ENCODE peak calls at places on chromosomes 16 and 17, in six cellular contexts. B, S, X, G, M and R are unnamed samples.

GRCh38 chr17:81519284-81520020 is 6.9 kb upstream of the ACTG1 start:
- DNase-seq in B (no peak), S (no peak), X (no peak), G (peak; percentile 78), M (peak; percentile 88), R (no peak)

GRCh38 chr16:71917900-71918299 is 22.6 kb downstream of the IST1 start:
- DNase-seq in B (no peak), S (no peak), X (peak; percentile 26), G (no peak), M (no peak), R (no peak)

GRCh38 chr17:73697872-73698271 is 53.6 kb upstream of the SDK2 start:
- DNase-seq in B (peak; percentile 50), S (no peak), X (no peak), G (no peak), M (peak; percentile 33), R (peak; percentile 6)

GRCh38 chr16:1470543-1471251 is 4.1 kb downstream of the CLCN7 start:
- DNase-seq in B (peak; percentile 74), S (no peak), X (no peak), G (no peak), M (no peak), R (no peak)

GRCh38 chr16:13607289-13607688 is 312.7 kb upstream of the ERCC4 start:
- DNase-seq in B (no peak), S (no peak), X (no peak), G (no peak), M (no peak), R (no peak)

GRCh38 chr17:28426081-28426519 is 20.1 kb upstream of the SLC46A1 start:
- DNase-seq in B (no peak), S (peak; percentile 40), X (no peak), G (no peak), M (peak; percentile 45), R (peak; percentile 41)

GRCh38 chr17:27244481-27245223 is 49.3 kb upstream of the WSB1 start:
- DNase-seq in B (peak; percentile 84), S (no peak), X (peak; percentile 99), G (no peak), M (peak; percentile 47), R (no peak)

GRCh38 chr16:79090966-79091365 is 509.6 kb downstream of the MAF start:
- DNase-seq in B (no peak), S (no peak), X (no peak), G (no peak), M (no peak), R (no peak)

GRCh38 chr17:57342141-57342540 is 85.8 kb downstream of the MSI2 start:
- DNase-seq in B (no peak), S (no peak), X (no peak), G (no peak), M (no peak), R (no peak)

GRCh38 chr17:58764373-58764772 is 8.7 kb downstream of the PPM1E start:
- DNase-seq in B (no peak), S (no peak), X (no peak), G (no peak), M (no peak), R (no peak)

GRCh38 chr16:27235938-27236245 is 32.6 kb downstream of the KDM8 start:
- DNase-seq in B (no peak), S (no peak), X (no peak), G (no peak), M (no peak), R (no peak)

GRCh38 chr17:57279432-57279831 is 23.1 kb downstream of the MSI2 start:
- DNase-seq in B (no peak), S (no peak), X (no peak), G (no peak), M (no peak), R (no peak)

GRCh38 chr17:45977976-45978626 is 20.9 kb upstream of the STH start:
- DNase-seq in B (no peak), S (no peak), X (no peak), G (no peak), M (no peak), R (no peak)

GRCh38 chr16:81140930-81141780 is 45.0 kb upstream of the GCSH start:
- DNase-seq in B (no peak), S (no peak), X (no peak), G (peak; percentile 18), M (no peak), R (peak; percentile 5)

GRCh38 chr17:36144014-36144413 is 32.4 kb downstream of the TBC1D3B start:
- DNase-seq in B (no peak), S (no peak), X (no peak), G (no peak), M (no peak), R (no peak)

GRCh38 chr17:41697122-41697962 is 8.7 kb downstream of the EIF1 start:
- DNase-seq in B (peak; percentile 93), S (no peak), X (peak; percentile 91), G (no peak), M (peak; percentile 83), R (no peak)

GRCh38 chr16:2968738-2969544 is at the start of gene PAQR4:
- DNase-seq in B (peak; percentile 89), S (peak; percentile 98), X (peak; percentile 78), G (peak; percentile 94), M (peak; percentile 93), R (peak; percentile 88)

GRCh38 chr17:36623281-36623680 is 21.9 kb downstream of the MRM1 start:
- DNase-seq in B (no peak), S (no peak), X (no peak), G (no peak), M (no peak), R (no peak)

GRCh38 chr17:36686123-36686669 is 84.8 kb downstream of the MRM1 start:
- DNase-seq in B (no peak), S (no peak), X (no peak), G (no peak), M (no peak), R (no peak)

GRCh38 chr17:2198917-2199316 is 104.7 kb downstream of the SMG6 start:
- DNase-seq in B (no peak), S (no peak), X (no peak), G (no peak), M (no peak), R (no peak)

GRCh38 chr17:7888184-7888920 is at the start of gene CHD3:
- DNase-seq in B (peak; percentile 58), S (no peak), X (peak; percentile 38), G (no peak), M (peak; percentile 58), R (no peak)

GRCh38 chr17:79205688-79206205 is 131.1 kb downstream of the ENGASE start:
- DNase-seq in B (no peak), S (no peak), X (no peak), G (no peak), M (no peak), R (no peak)

GRCh38 chr17:10144976-10145375 is 53.4 kb downstream of the GAS7 start:
- DNase-seq in B (no peak), S (no peak), X (no peak), G (no peak), M (no peak), R (no peak)

GRCh38 chr17:14621826-14622621 is 321.1 kb downstream of the HS3ST3B1 start:
- DNase-seq in B (no peak), S (no peak), X (no peak), G (peak; percentile 91), M (no peak), R (no peak)

GRCh38 chr16:3094289-3095027 is 4.6 kb downstream of the ZSCAN10 start:
- DNase-seq in B (peak; percentile 76), S (peak; percentile 59), X (peak; percentile 49), G (peak; percentile 62), M (peak; percentile 62), R (peak; percentile 43)

GRCh38 chr17:67672592-67672991 is 45.1 kb upstream of the NOL11 start:
- DNase-seq in B (no peak), S (no peak), X (no peak), G (no peak), M (peak; percentile 29), R (no peak)

GRCh38 chr16:6611535-6611934 is 721.1 kb upstream of the RBFOX1 start:
- DNase-seq in B (no peak), S (no peak), X (no peak), G (no peak), M (no peak), R (peak; percentile 14)

GRCh38 chr16:1181715-1182671 is 29.1 kb downstream of the CACNA1H start:
- DNase-seq in B (peak; percentile 90), S (no peak), X (peak; percentile 80), G (no peak), M (peak; percentile 78), R (peak; percentile 90)

GRCh38 chr17:40552806-40553693 is 12.2 kb downstream of the CCR7 start:
- DNase-seq in B (peak; percentile 54), S (no peak), X (no peak), G (no peak), M (no peak), R (peak; percentile 3)

GRCh38 chr16:80583466-80583865 is 42.7 kb downstream of the DYNLRB2 start:
- DNase-seq in B (peak; percentile 59), S (no peak), X (peak; percentile 34), G (no peak), M (no peak), R (no peak)

DNA sequence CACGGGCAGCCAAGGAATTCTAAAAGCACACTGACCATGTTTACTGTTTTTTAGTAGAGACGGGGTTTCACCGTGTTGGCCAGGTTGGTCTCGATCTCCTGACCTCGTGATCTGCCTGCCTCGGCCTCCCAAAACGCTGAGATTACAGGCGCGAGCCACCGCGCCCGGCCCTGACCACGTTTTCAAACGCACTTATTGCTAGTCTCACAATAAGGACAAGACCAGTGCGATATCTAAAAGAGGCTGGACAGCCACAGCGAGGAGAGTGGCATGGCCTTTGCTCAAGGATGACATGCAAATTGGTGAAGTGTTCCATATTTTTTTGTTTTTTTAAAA is 35.0 kb upstream of the CLEC18B start:
- DNase-seq in B (no peak), S (no peak), X (no peak), G (no peak), M (no peak), R (no peak)
- H3K36me3 ChIP-seq in B (peaks cover 77% of the 10 kb centered on the region), S (peaks cover 58% of the 10 kb centered on the region), X (peaks cover 18% of the 10 kb centered on the region), G (peaks cover 66% of the 10 kb centered on the region), M (peaks cover 15% of the 10 kb centered on the region), R (peaks cover 59% of the 10 kb centered on the region)

GRCh38 chr17:21282850-21283249 is 1.7 kb upstream of the MAP2K3 start:
- DNase-seq in B (no peak), S (no peak), X (no peak), G (no peak), M (no peak), R (no peak)
- H3K27ac ChIP-seq in B (peak overlapping the region; percentile 63), S (peak overlapping the region; percentile 86), X (peak overlapping the region; percentile 96), G (no peak overlapping the region), M (no peak overlapping the region), R (no peak overlapping the region)

GRCh38 chr17:80316927-80317705 is 56.5 kb downstream of the RNF213 start:
- DNase-seq in B (no peak), S (no peak), X (peak; percentile 17), G (no peak), M (no peak), R (no peak)

GRCh38 chr17:80316431-80316830 is 55.8 kb downstream of the RNF213 start:
- DNase-seq in B (no peak), S (no peak), X (no peak), G (no peak), M (no peak), R (no peak)

GRCh38 chr17:80318166-80318565 is 57.5 kb downstream of the RNF213 start:
- DNase-seq in B (no peak), S (no peak), X (no peak), G (no peak), M (no peak), R (no peak)

GRCh38 chr17:80319262-80319998 is 58.8 kb downstream of the RNF213 start:
- DNase-seq in B (no peak), S (no peak), X (no peak), G (no peak), M (no peak), R (no peak)

GRCh38 chr17:80317706-80317980 is 57.0 kb downstream of the RNF213 start:
- DNase-seq in B (no peak), S (no peak), X (no peak), G (no peak), M (no peak), R (no peak)
- H3K36me3 ChIP-seq in B (peaks cover 72% of the 10 kb centered on the region), S (peaks cover 51% of the 10 kb centered on the region), X (peaks cover 22% of the 10 kb centered on the region), G (peaks cover 17% of the 10 kb centered on the region), M (no peaks in the 10 kb centered on the region), R (peaks cover 72% of the 10 kb centered on the region)

GRCh38 chr16:21943571-21943970 is 9.6 kb upstream of the UQCRC2 start:
- DNase-seq in B (no peak), S (no peak), X (no peak), G (no peak), M (no peak), R (no peak)
- H3K27ac ChIP-seq in B (no peak overlapping the region), S (no peak overlapping the region), X (no peak overlapping the region), G (no peak overlapping the region), M (no peak overlapping the region), R (no peak overlapping the region)